ENCODE peak calls at places on chromosomes 11 and 22, in six cellular contexts. R is H1, B is IMR-90, G is neuronal stem cell, V is H9, K is mesenchymal stem cell. L is an unnamed sample.

GRCh38 chr11:3674189-3674588 is 3.0 kb upstream of the CHRNA10 start:
- DNase-seq in R (peak; percentile 5), B (peak; percentile 88), G (no peak), V (no peak), K (peak; percentile 28), L (peak; percentile 64)

GRCh38 chr11:23406131-23406819 is 546.0 kb upstream of the CCDC179 start:
- DNase-seq in R (no peak), B (no peak), G (no peak), V (peak; percentile 52), K (no peak), L (peak; percentile 11)

GRCh38 chr22:43514476-43515157 is 102.8 kb downstream of the MPPED1 start:
- DNase-seq in R (no peak), B (no peak), G (no peak), V (no peak), K (no peak), L (no peak)

GRCh38 chr22:43466710-43467109 is 54.9 kb downstream of the MPPED1 start:
- DNase-seq in R (no peak), B (no peak), G (no peak), V (no peak), K (no peak), L (no peak)

GRCh38 chr11:71548120-71548519 is at the start of gene KRTAP5-9:
- DNase-seq in R (no peak), B (no peak), G (no peak), V (no peak), K (no peak), L (no peak)

GRCh38 chr11:36296925-36297604 is 977 bp downstream of the PRR5L start:
- DNase-seq in R (no peak), B (peak; percentile 61), G (no peak), V (no peak), K (peak; percentile 47), L (no peak)

GRCh38 chr11:32420937-32421532 is 14.3 kb downstream of the WT1 start:
- DNase-seq in R (no peak), B (no peak), G (no peak), V (no peak), K (no peak), L (peak; percentile 35)

GRCh38 chr11:68521962-68522626 is 61.5 kb downstream of the PPP6R3 start:
- DNase-seq in R (no peak), B (peak; percentile 18), G (no peak), V (no peak), K (no peak), L (no peak)

GRCh38 chr22:31086703-31087330 is 5.7 kb downstream of the SMTN start:
- DNase-seq in R (no peak), B (no peak), G (no peak), V (no peak), K (no peak), L (no peak)

GRCh38 chr11:111846063-111846462 is 25.3 kb downstream of the ALG9 start:
- DNase-seq in R (no peak), B (peak; percentile 87), G (no peak), V (no peak), K (peak; percentile 47), L (no peak)

GRCh38 chr11:122131126-122131525 is 15.1 kb upstream of the BLID start:
- DNase-seq in R (no peak), B (no peak), G (no peak), V (no peak), K (no peak), L (no peak)

GRCh38 chr22:25347752-25348102 is 128.3 kb downstream of the CRYBB2 start:
- DNase-seq in R (no peak), B (peak; percentile 44), G (no peak), V (no peak), K (no peak), L (no peak)

GRCh38 chr11:67373916-67374570 is 645 bp upstream of the CLCF1 start:
- DNase-seq in R (peak; percentile 79), B (peak; percentile 96), G (peak; percentile 74), V (peak; percentile 85), K (peak; percentile 96), L (peak; percentile 97)

GRCh38 chr11:76714493-76714892 is 43.9 kb upstream of the LRRC32 start:
- DNase-seq in R (no peak), B (no peak), G (no peak), V (no peak), K (no peak), L (no peak)

GRCh38 chr11:104946907-104947306 is 21.5 kb downstream of the CASP4 start:
- DNase-seq in R (no peak), B (peak; percentile 59), G (no peak), V (no peak), K (peak; percentile 58), L (peak; percentile 66)

GRCh38 chr22:22463855-22464540 is 44.5 kb downstream of the ZNF280B start:
- DNase-seq in R (no peak), B (peak; percentile 57), G (peak; percentile 82), V (peak; percentile 59), K (peak; percentile 53), L (peak; percentile 70)

GRCh38 chr11:32434387-32435151 is 770 bp downstream of the WT1 start:
- DNase-seq in R (no peak), B (no peak), G (no peak), V (peak; percentile 67), K (no peak), L (peak; percentile 79)

DNA sequence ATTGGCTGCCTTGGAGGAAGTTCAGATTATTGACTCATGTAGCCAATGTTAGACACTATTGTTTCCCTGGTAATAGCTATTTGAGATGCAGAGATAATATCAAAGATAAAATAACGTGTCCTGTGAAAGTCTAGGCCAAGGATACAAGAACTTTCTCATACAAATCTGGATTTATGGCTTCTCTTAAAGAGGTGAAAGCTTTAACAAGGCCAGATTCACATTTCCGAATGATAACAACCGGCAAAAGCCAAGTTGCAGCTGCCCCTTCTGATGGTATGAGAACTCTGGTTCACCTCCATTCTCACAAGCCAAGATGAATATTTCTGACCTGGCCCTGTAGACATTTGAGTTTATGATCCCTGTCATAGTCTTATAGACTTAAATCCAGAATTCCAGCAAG is 230.4 kb upstream of the ZC3H12C start:
- DNase-seq in R (no peak), B (no peak), G (no peak), V (no peak), K (no peak), L (peak; percentile 37)
- H4K8ac ChIP-seq in R (no peak overlapping the region), B (no peak overlapping the region), G (no peak overlapping the region), V (no peak overlapping the region), K (no peak overlapping the region), L (no peak overlapping the region)

GRCh38 chr11:73195191-73196007 is 22.7 kb upstream of the P2RY2 start:
- DNase-seq in R (no peak), B (no peak), G (no peak), V (no peak), K (no peak), L (no peak)
- H4K8ac ChIP-seq in R (no peak overlapping the region), B (no peak overlapping the region), G (no peak overlapping the region), V (no peak overlapping the region), K (no peak overlapping the region), L (no peak overlapping the region)

DNA sequence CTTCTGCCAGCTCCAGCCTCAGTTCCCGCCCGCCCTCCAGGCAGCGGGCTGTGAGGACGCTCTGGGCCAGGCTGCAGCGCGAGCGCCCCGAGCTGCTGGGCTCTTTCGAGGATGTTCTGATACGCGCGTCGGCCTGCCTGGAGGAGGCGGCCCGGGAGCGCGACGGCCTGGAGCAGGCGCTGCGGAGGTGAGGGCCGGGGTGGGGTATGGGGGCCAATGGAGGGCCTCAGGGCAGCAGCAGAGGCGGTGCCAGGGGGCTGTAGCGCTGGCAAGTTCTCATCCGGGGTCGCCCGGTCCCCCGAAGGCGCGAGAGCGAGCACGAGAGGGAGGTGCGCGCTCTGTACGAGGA is 2.2 kb downstream of the CRACR2B start:
- DNase-seq in R (no peak), B (no peak), G (no peak), V (no peak), K (no peak), L (peak; percentile 56)
- H4K8ac ChIP-seq in R (peak overlapping the region; percentile 9), B (no peak overlapping the region), G (no peak overlapping the region), V (no peak overlapping the region), K (peak overlapping the region; percentile 39), L (no peak overlapping the region)

GRCh38 chr11:16863382-16863781 is 124.9 kb downstream of the C11orf58 start:
- DNase-seq in R (no peak), B (no peak), G (no peak), V (no peak), K (no peak), L (no peak)
- H4K8ac ChIP-seq in R (peak overlapping the region; percentile 6), B (no peak overlapping the region), G (no peak overlapping the region), V (no peak overlapping the region), K (no peak overlapping the region), L (no peak overlapping the region)

DNA sequence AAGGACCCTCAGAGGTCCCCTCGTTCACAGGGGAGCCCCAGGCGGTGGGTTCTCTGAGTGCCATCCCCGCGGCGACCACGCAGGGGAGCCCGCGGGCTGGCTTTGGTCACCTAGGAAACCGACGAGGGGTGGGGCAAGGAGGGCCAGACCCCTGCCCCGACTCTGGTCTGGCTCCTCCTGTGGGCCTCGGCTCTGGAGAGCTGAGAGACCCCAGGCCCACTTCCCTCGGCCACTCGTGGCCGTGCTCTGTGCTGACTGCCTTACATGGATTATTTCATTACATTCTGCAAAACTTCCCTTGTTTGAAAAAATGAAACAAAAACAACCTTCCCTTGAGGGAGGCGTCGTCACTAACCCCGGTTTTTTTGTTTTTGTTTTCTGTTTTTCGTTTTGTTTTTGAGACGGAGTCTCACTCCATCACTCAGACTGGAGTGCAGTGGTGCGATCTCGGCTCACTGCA is 15.2 kb upstream of the CYTH4 start:
- DNase-seq in R (no peak), B (no peak), G (peak; percentile 65), V (peak; percentile 79), K (peak; percentile 66), L (peak; percentile 64)
- H4K8ac ChIP-seq in R (no peak overlapping the region), B (peak overlapping the region; percentile 90), G (no peak overlapping the region), V (no peak overlapping the region), K (peak overlapping the region; percentile 85), L (no peak overlapping the region)

GRCh38 chr11:289145-289705 is 299 bp downstream of the PGGHG start:
- DNase-seq in R (no peak), B (no peak), G (no peak), V (no peak), K (no peak), L (no peak)
- H4K8ac ChIP-seq in R (peak overlapping the region; percentile 42), B (peak overlapping the region; percentile 86), G (no peak overlapping the region), V (no peak overlapping the region), K (no peak overlapping the region), L (no peak overlapping the region)

GRCh38 chr11:100810666-100811065 is 123.6 kb downstream of the ARHGAP42 start:
- DNase-seq in R (no peak), B (no peak), G (no peak), V (no peak), K (no peak), L (no peak)
- H4K8ac ChIP-seq in R (no peak overlapping the region), B (no peak overlapping the region), G (no peak overlapping the region), V (no peak overlapping the region), K (no peak overlapping the region), L (no peak overlapping the region)

L was measured in mesendoderm.